ENCODE peak calls at places on chromosomes 7 and 10, in seven cellular contexts. D is fibroblast of the aortic adventitia, J is heart left ventricle, P is stomach, R is epithelial cell of esophagus, V is lower lobe of right lung, E is cardiac muscle cell. S is an unnamed sample.

GRCh38 chr10:113091921-113092320 is 141.9 kb downstream of the TCF7L2 start:
- DNase-seq in D (no peak), R (no peak), E (no peak), J (no peak), P (peak), V (no peak), S (no peak)

GRCh38 chr10:119205926-119206602 is 1.3 kb upstream of the GRK5 start:
- DNase-seq in D (no peak), R (no peak), J (peak), E (no peak), V (peak), P (peak), S (peak)

GRCh38 chr10:131849591-131850489 is 51.0 kb upstream of the PPP2R2D start:
- DNase-seq in V (no peak), J (peak), R (no peak), E (no peak), P (no peak), D (no peak), S (no peak)

GRCh38 chr10:115918812-115919211 is 354.2 kb downstream of the GFRA1 start:
- DNase-seq in E (no peak), V (no peak), R (no peak), P (no peak), J (no peak), D (peak), S (no peak)

GRCh38 chr10:18044976-18045720 is 93.4 kb downstream of the SLC39A12 start:
- DNase-seq in R (no peak), J (no peak), P (no peak), V (no peak), D (peak), E (no peak), S (no peak)

GRCh38 chr10:75407716-75408511 is 6.3 kb upstream of the ZNF503 start:
- DNase-seq in R (peak), V (peak), E (peak), P (peak), D (peak), J (peak), S (peak)

GRCh38 chr7:8594115-8594514 is 160.7 kb downstream of the NXPH1 start:
- DNase-seq in V (no peak), J (no peak), E (no peak), D (no peak), R (no peak), P (no peak), S (no peak)

GRCh38 chr7:79453558-79454324 is at the start of gene MAGI2:
- DNase-seq in J (peak), P (peak), V (peak), E (peak), D (peak), R (peak), S (peak)

GRCh38 chr7:78039791-78040776 is 241.5 kb downstream of the PHTF2 start:
- DNase-seq in J (peak), D (peak), R (no peak), P (peak), V (peak), E (no peak), S (no peak)

GRCh38 chr10:110387983-110388681 is 83.4 kb upstream of the SMNDC1 start:
- DNase-seq in V (no peak), D (peak), P (no peak), R (no peak), J (no peak), E (no peak), S (no peak)

GRCh38 chr7:47040795-47041194 is 541.1 kb downstream of the TNS3 start:
- DNase-seq in V (no peak), D (no peak), E (no peak), R (no peak), J (no peak), P (no peak), S (no peak)

GRCh38 chr10:68135362-68135761 is 26.1 kb downstream of the MYPN start:
- DNase-seq in P (no peak), J (no peak), E (no peak), R (peak), D (peak), V (no peak), S (no peak)

GRCh38 chr7:157495177-157495553 is 158.4 kb downstream of the DNAJB6 start:
- DNase-seq in R (no peak), P (no peak), V (no peak), J (no peak), E (no peak), D (no peak), S (no peak)

GRCh38 chr10:8389630-8390029 is 335.1 kb downstream of the GATA3 start:
- DNase-seq in D (no peak), E (no peak), R (peak), J (no peak), P (no peak), V (no peak), S (no peak)

GRCh38 chr7:157139142-157140117 is 704 bp downstream of the UBE3C start:
- DNase-seq in D (peak), V (peak), J (peak), E (peak), P (peak), R (peak), S (peak)

GRCh38 chr10:3467052-3467906 is 294.7 kb upstream of the PITRM1 start:
- DNase-seq in P (peak), R (peak), V (peak), J (peak), D (peak), E (no peak), S (peak)

GRCh38 chr7:105270117-105270516 is 118.6 kb downstream of the SRPK2 start:
- DNase-seq in P (no peak), J (no peak), R (peak), D (no peak), V (no peak), E (no peak), S (no peak)

GRCh38 chr7:104160375-104160774 is 47.4 kb downstream of the ORC5 start:
- DNase-seq in D (peak), R (peak), J (no peak), V (no peak), P (no peak), E (peak), S (no peak)

GRCh38 chr7:130356121-130356759 is 11.6 kb downstream of the CPA5 start:
- DNase-seq in R (peak), V (no peak), P (no peak), J (peak), E (peak), D (peak), S (no peak)

GRCh38 chr10:78292987-78293865 is 259.6 kb downstream of the RPS24 start:
- DNase-seq in R (no peak), D (no peak), V (no peak), J (no peak), E (peak), P (no peak), S (no peak)

DNA sequence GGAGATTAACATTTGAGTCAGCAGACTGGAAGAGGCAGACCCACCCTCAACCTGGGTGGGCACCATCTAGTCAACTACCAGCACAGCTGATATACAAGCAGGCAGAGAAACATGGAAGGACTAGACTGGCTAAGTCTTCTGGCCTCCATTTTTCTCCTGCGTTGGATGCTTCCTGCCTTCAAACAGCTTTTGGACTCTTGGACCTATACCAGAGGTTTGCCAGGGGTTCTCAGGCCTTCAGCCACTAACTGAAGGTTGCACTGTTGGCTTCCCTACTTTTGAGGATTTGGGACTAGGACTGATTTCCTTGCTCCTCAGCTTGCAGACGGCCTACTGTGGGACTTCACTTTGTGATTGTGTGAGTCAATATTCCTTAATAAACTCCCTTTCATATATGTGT is 218.6 kb upstream of the SEMA3D start:
- DNase-seq in V (no peak), E (no peak), P (no peak), R (no peak), D (no peak), J (no peak), S (no peak)
- TF ChIP-seq CTCF in V (no peak), E (no peak), P (no peak), R (no peak), D (no peak), J (no peak), S (no peak)

GRCh38 chr7:70810558-70811139 is 321.3 kb upstream of the GALNT17 start:
- DNase-seq in D (no peak), J (no peak), P (no peak), V (no peak), E (no peak), R (no peak), S (no peak)

GRCh38 chr7:70812511-70812910 is 319.4 kb upstream of the GALNT17 start:
- DNase-seq in E (no peak), V (no peak), D (no peak), R (no peak), P (no peak), J (no peak), S (no peak)

GRCh38 chr7:70808876-70809275 is 323.1 kb upstream of the GALNT17 start:
- DNase-seq in R (no peak), P (no peak), V (no peak), D (no peak), E (no peak), J (no peak), S (no peak)

GRCh38 chr7:70805360-70805759 is 326.6 kb upstream of the GALNT17 start:
- DNase-seq in R (no peak), D (no peak), V (no peak), J (no peak), P (no peak), E (no peak), S (no peak)

GRCh38 chr7:70807650-70808049 is 324.3 kb upstream of the GALNT17 start:
- DNase-seq in V (no peak), E (no peak), D (no peak), J (no peak), P (no peak), R (no peak), S (no peak)
- TF ChIP-seq CTCF in V (no peak), E (no peak), D (no peak), J (no peak), P (no peak), R (no peak), S (no peak)

DNA sequence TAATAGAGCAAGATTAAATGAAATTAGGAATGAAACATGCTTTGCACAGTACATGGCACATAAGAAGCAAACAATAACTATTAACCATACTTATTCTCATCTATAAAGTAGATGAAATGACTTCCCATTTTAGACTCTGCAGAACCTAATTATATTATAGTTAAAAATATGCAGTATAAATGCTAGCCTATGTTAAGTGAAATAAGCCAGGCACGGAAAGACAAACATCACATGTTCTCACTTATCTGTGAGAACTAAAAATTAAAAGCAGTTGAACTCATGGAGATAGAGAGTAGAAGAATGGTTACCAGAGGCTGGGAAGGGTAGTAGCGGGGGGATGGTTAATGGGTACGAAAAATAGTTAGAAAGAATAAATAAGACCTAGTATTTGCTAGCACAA is 247.0 kb downstream of the PRKG1 start:
- DNase-seq in E (no peak), D (no peak), V (no peak), R (no peak), J (no peak), P (no peak), S (no peak)
- TF ChIP-seq CTCF in E (no peak), D (no peak), V (no peak), R (no peak), J (no peak), P (no peak), S (no peak)

GRCh38 chr10:59709472-59710125 is at the start of gene SLC16A9:
- DNase-seq in R (peak), D (peak), V (peak), J (peak), P (peak), E (peak), S (peak)
- TF ChIP-seq CTCF in R (no peak), D (peak), V (peak), J (peak), P (no peak), E (peak), S (peak)